ENCODE peak calls at places on chromosomes 13 and 19, in ten cellular contexts. One of them, this sample, is unnamed.

GRCh38 chr13:37769078-37769477 is 100.5 kb downstream of the TRPC4 start:
- DNase-seq in GM03348: no peak
- DNase-seq in activated effector memory CD4-positive, alpha-beta T cell treated with anti-CD3 and anti-CD28 coated beads, Interleukin-2, amount 50 U/mL, for 16 hours: no peak
- DNase-seq in upper lobe of right lung: no peak
- DNase-seq in SW 1271: peak
- DNase-seq in amniotic stem cell: no peak
- DNase-seq in effector CD4-positive, alpha-beta T cell: no peak
- DNase-seq in stimulated activated CD4-positive, alpha-beta T cell treated with anti-CD3 and anti-CD28 coated beads, Interleukin-15, amount 100 ng/mL, for 1 hour: no peak
- DNase-seq in body of pancreas: no peak
- DNase-seq in cardiac fibroblast: peak
- DNase-seq in this sample: no peak

GRCh38 chr19:38506723-38507550 is 73.4 kb downstream of the RYR1 start:
- DNase-seq in upper lobe of right lung: peak
- DNase-seq in stimulated activated CD4-positive, alpha-beta T cell treated with anti-CD3 and anti-CD28 coated beads, Interleukin-15, amount 100 ng/mL, for 1 hour: peak
- DNase-seq in amniotic stem cell: no peak
- DNase-seq in activated effector memory CD4-positive, alpha-beta T cell treated with anti-CD3 and anti-CD28 coated beads, Interleukin-2, amount 50 U/mL, for 16 hours: peak
- DNase-seq in SW 1271: peak
- DNase-seq in GM03348: peak
- DNase-seq in effector CD4-positive, alpha-beta T cell: peak
- DNase-seq in cardiac fibroblast: peak
- DNase-seq in body of pancreas: peak
- DNase-seq in this sample: peak

GRCh38 chr19:11659612-11660011 is 62.3 kb downstream of the ZNF627 start:
- DNase-seq in body of pancreas: no peak
- DNase-seq in SW 1271: peak
- DNase-seq in effector CD4-positive, alpha-beta T cell: no peak
- DNase-seq in GM03348: peak
- DNase-seq in upper lobe of right lung: no peak
- DNase-seq in stimulated activated CD4-positive, alpha-beta T cell treated with anti-CD3 and anti-CD28 coated beads, Interleukin-15, amount 100 ng/mL, for 1 hour: no peak
- DNase-seq in amniotic stem cell: no peak
- DNase-seq in cardiac fibroblast: peak
- DNase-seq in activated effector memory CD4-positive, alpha-beta T cell treated with anti-CD3 and anti-CD28 coated beads, Interleukin-2, amount 50 U/mL, for 16 hours: no peak
- DNase-seq in this sample: no peak

GRCh38 chr19:40803857-40804782 is 5.1 kb downstream of the EGLN2 start:
- DNase-seq in effector CD4-positive, alpha-beta T cell: peak
- DNase-seq in GM03348: no peak
- DNase-seq in stimulated activated CD4-positive, alpha-beta T cell treated with anti-CD3 and anti-CD28 coated beads, Interleukin-15, amount 100 ng/mL, for 1 hour: peak
- DNase-seq in amniotic stem cell: no peak
- DNase-seq in SW 1271: no peak
- DNase-seq in activated effector memory CD4-positive, alpha-beta T cell treated with anti-CD3 and anti-CD28 coated beads, Interleukin-2, amount 50 U/mL, for 16 hours: peak
- DNase-seq in upper lobe of right lung: peak
- DNase-seq in body of pancreas: peak
- DNase-seq in cardiac fibroblast: no peak
- DNase-seq in this sample: no peak

GRCh38 chr19:46945668-46946067 is 74.0 kb upstream of the NPAS1 start:
- DNase-seq in stimulated activated CD4-positive, alpha-beta T cell treated with anti-CD3 and anti-CD28 coated beads, Interleukin-15, amount 100 ng/mL, for 1 hour: no peak
- DNase-seq in activated effector memory CD4-positive, alpha-beta T cell treated with anti-CD3 and anti-CD28 coated beads, Interleukin-2, amount 50 U/mL, for 16 hours: no peak
- DNase-seq in body of pancreas: no peak
- DNase-seq in SW 1271: no peak
- DNase-seq in upper lobe of right lung: no peak
- DNase-seq in cardiac fibroblast: no peak
- DNase-seq in GM03348: peak
- DNase-seq in amniotic stem cell: no peak
- DNase-seq in effector CD4-positive, alpha-beta T cell: no peak
- DNase-seq in this sample: no peak

GRCh38 chr13:106535552-106536243 is at the start of gene EFNB2:
- DNase-seq in amniotic stem cell: peak
- DNase-seq in GM03348: peak
- DNase-seq in stimulated activated CD4-positive, alpha-beta T cell treated with anti-CD3 and anti-CD28 coated beads, Interleukin-15, amount 100 ng/mL, for 1 hour: peak
- DNase-seq in cardiac fibroblast: peak
- DNase-seq in upper lobe of right lung: peak
- DNase-seq in effector CD4-positive, alpha-beta T cell: peak
- DNase-seq in activated effector memory CD4-positive, alpha-beta T cell treated with anti-CD3 and anti-CD28 coated beads, Interleukin-2, amount 50 U/mL, for 16 hours: peak
- DNase-seq in SW 1271: peak
- DNase-seq in body of pancreas: peak
- DNase-seq in this sample: peak

GRCh38 chr19:41399091-41399490 is 1.5 kb downstream of the BCKDHA start:
- DNase-seq in activated effector memory CD4-positive, alpha-beta T cell treated with anti-CD3 and anti-CD28 coated beads, Interleukin-2, amount 50 U/mL, for 16 hours: no peak
- DNase-seq in SW 1271: no peak
- DNase-seq in amniotic stem cell: no peak
- DNase-seq in upper lobe of right lung: no peak
- DNase-seq in cardiac fibroblast: no peak
- DNase-seq in body of pancreas: no peak
- DNase-seq in GM03348: no peak
- DNase-seq in effector CD4-positive, alpha-beta T cell: no peak
- DNase-seq in stimulated activated CD4-positive, alpha-beta T cell treated with anti-CD3 and anti-CD28 coated beads, Interleukin-15, amount 100 ng/mL, for 1 hour: no peak
- DNase-seq in this sample: no peak

GRCh38 chr13:53112522-53112921 is 83.9 kb downstream of the OLFM4 start:
- DNase-seq in stimulated activated CD4-positive, alpha-beta T cell treated with anti-CD3 and anti-CD28 coated beads, Interleukin-15, amount 100 ng/mL, for 1 hour: no peak
- DNase-seq in body of pancreas: no peak
- DNase-seq in GM03348: no peak
- DNase-seq in cardiac fibroblast: no peak
- DNase-seq in activated effector memory CD4-positive, alpha-beta T cell treated with anti-CD3 and anti-CD28 coated beads, Interleukin-2, amount 50 U/mL, for 16 hours: no peak
- DNase-seq in upper lobe of right lung: no peak
- DNase-seq in SW 1271: no peak
- DNase-seq in amniotic stem cell: no peak
- DNase-seq in effector CD4-positive, alpha-beta T cell: no peak
- DNase-seq in this sample: no peak

GRCh38 chr13:106276876-106277275 is 258.6 kb downstream of the EFNB2 start:
- DNase-seq in amniotic stem cell: no peak
- DNase-seq in cardiac fibroblast: no peak
- DNase-seq in body of pancreas: no peak
- DNase-seq in activated effector memory CD4-positive, alpha-beta T cell treated with anti-CD3 and anti-CD28 coated beads, Interleukin-2, amount 50 U/mL, for 16 hours: no peak
- DNase-seq in SW 1271: no peak
- DNase-seq in upper lobe of right lung: no peak
- DNase-seq in stimulated activated CD4-positive, alpha-beta T cell treated with anti-CD3 and anti-CD28 coated beads, Interleukin-15, amount 100 ng/mL, for 1 hour: no peak
- DNase-seq in effector CD4-positive, alpha-beta T cell: no peak
- DNase-seq in GM03348: no peak
- DNase-seq in this sample: no peak

GRCh38 chr19:6198896-6199239 is 63.4 kb downstream of the ACSBG2 start:
- DNase-seq in amniotic stem cell: no peak
- DNase-seq in SW 1271: peak
- DNase-seq in GM03348: no peak
- DNase-seq in stimulated activated CD4-positive, alpha-beta T cell treated with anti-CD3 and anti-CD28 coated beads, Interleukin-15, amount 100 ng/mL, for 1 hour: no peak
- DNase-seq in body of pancreas: no peak
- DNase-seq in cardiac fibroblast: no peak
- DNase-seq in activated effector memory CD4-positive, alpha-beta T cell treated with anti-CD3 and anti-CD28 coated beads, Interleukin-2, amount 50 U/mL, for 16 hours: no peak
- DNase-seq in effector CD4-positive, alpha-beta T cell: no peak
- DNase-seq in upper lobe of right lung: no peak
- DNase-seq in this sample: no peak

GRCh38 chr13:113022391-113023216 is 53.6 kb downstream of the MCF2L start:
- DNase-seq in amniotic stem cell: no peak
- DNase-seq in SW 1271: no peak
- DNase-seq in upper lobe of right lung: no peak
- DNase-seq in GM03348: no peak
- DNase-seq in cardiac fibroblast: no peak
- DNase-seq in effector CD4-positive, alpha-beta T cell: no peak
- DNase-seq in activated effector memory CD4-positive, alpha-beta T cell treated with anti-CD3 and anti-CD28 coated beads, Interleukin-2, amount 50 U/mL, for 16 hours: no peak
- DNase-seq in stimulated activated CD4-positive, alpha-beta T cell treated with anti-CD3 and anti-CD28 coated beads, Interleukin-15, amount 100 ng/mL, for 1 hour: no peak
- DNase-seq in body of pancreas: no peak
- DNase-seq in this sample: no peak

GRCh38 chr13:111198979-111199378 is 83.9 kb downstream of the ARHGEF7 start:
- DNase-seq in amniotic stem cell: no peak
- DNase-seq in GM03348: no peak
- DNase-seq in effector CD4-positive, alpha-beta T cell: no peak
- DNase-seq in cardiac fibroblast: no peak
- DNase-seq in upper lobe of right lung: no peak
- DNase-seq in body of pancreas: no peak
- DNase-seq in SW 1271: no peak
- DNase-seq in activated effector memory CD4-positive, alpha-beta T cell treated with anti-CD3 and anti-CD28 coated beads, Interleukin-2, amount 50 U/mL, for 16 hours: no peak
- DNase-seq in stimulated activated CD4-positive, alpha-beta T cell treated with anti-CD3 and anti-CD28 coated beads, Interleukin-15, amount 100 ng/mL, for 1 hour: no peak
- DNase-seq in this sample: no peak

GRCh38 chr19:52941941-52942370 is 18.7 kb upstream of the ZNF888 start:
- DNase-seq in activated effector memory CD4-positive, alpha-beta T cell treated with anti-CD3 and anti-CD28 coated beads, Interleukin-2, amount 50 U/mL, for 16 hours: peak
- DNase-seq in upper lobe of right lung: peak
- DNase-seq in effector CD4-positive, alpha-beta T cell: no peak
- DNase-seq in GM03348: peak
- DNase-seq in SW 1271: peak
- DNase-seq in amniotic stem cell: peak
- DNase-seq in stimulated activated CD4-positive, alpha-beta T cell treated with anti-CD3 and anti-CD28 coated beads, Interleukin-15, amount 100 ng/mL, for 1 hour: no peak
- DNase-seq in body of pancreas: peak
- DNase-seq in cardiac fibroblast: peak
- DNase-seq in this sample: no peak

This sample was measured in GM18507.